ENCODE peak calls at places on chromosomes 3 and 15, in five cellular contexts. T is suprapubic skin, L is HCT116, A is heart left ventricle, C is ovary. P is an unnamed sample.

GRCh38 chr3:182807056-182807455 is 13.8 kb downstream of the ATP11B start:
- DNase-seq in A (no peak), L (no peak), C (no peak), T (no peak), P (no peak)

GRCh38 chr15:80662129-80662528 is 33.0 kb upstream of the ABHD17C start:
- DNase-seq in L (no peak), T (no peak), A (no peak), C (no peak), P (no peak)

GRCh38 chr3:63193647-63194046 is 84.5 kb upstream of the SYNPR start:
- DNase-seq in T (no peak), A (no peak), C (no peak), L (peak; percentile 3), P (no peak)

GRCh38 chr3:182618085-182618732 is 175.1 kb upstream of the ATP11B start:
- DNase-seq in T (no peak), A (no peak), L (no peak), C (no peak), P (no peak)

GRCh38 chr15:97692317-97693015 is 268.0 kb upstream of the ARRDC4 start:
- DNase-seq in C (no peak), A (peak; percentile 40), L (no peak), T (no peak), P (no peak)

GRCh38 chr15:100983221-100983620 is 64.1 kb downstream of the LRRK1 start:
- DNase-seq in T (no peak), C (no peak), A (no peak), L (no peak), P (no peak)

GRCh38 chr3:53776494-53777101 is 69.6 kb downstream of the CHDH start:
- DNase-seq in T (no peak), A (no peak), L (no peak), C (no peak), P (no peak)

GRCh38 chr3:36943601-36944000 is 1.3 kb downstream of the TRANK1 start:
- DNase-seq in C (no peak), T (no peak), A (no peak), L (no peak), P (no peak)

GRCh38 chr3:177150218-177150916 is 46.9 kb downstream of the TBL1XR1 start:
- DNase-seq in T (no peak), L (no peak), A (no peak), C (no peak), P (no peak)

GRCh38 chr3:71064976-71065763 is 518.4 kb downstream of the FOXP1 start:
- DNase-seq in C (peak; percentile 66), L (no peak), A (peak; percentile 73), T (peak; percentile 77), P (peak; percentile 30)

GRCh38 chr3:162602619-162603018 is 1106.0 kb downstream of the OTOL1 start:
- DNase-seq in T (no peak), L (no peak), A (no peak), C (no peak), P (no peak)

GRCh38 chr3:142152349-142152748 is 3.0 kb upstream of the TFDP2 start:
- DNase-seq in L (no peak), C (no peak), A (no peak), T (no peak), P (no peak)

GRCh38 chr15:76776969-76777368 is 128.2 kb downstream of the SCAPER start:
- DNase-seq in T (no peak), C (no peak), A (no peak), L (no peak), P (no peak)

DNA sequence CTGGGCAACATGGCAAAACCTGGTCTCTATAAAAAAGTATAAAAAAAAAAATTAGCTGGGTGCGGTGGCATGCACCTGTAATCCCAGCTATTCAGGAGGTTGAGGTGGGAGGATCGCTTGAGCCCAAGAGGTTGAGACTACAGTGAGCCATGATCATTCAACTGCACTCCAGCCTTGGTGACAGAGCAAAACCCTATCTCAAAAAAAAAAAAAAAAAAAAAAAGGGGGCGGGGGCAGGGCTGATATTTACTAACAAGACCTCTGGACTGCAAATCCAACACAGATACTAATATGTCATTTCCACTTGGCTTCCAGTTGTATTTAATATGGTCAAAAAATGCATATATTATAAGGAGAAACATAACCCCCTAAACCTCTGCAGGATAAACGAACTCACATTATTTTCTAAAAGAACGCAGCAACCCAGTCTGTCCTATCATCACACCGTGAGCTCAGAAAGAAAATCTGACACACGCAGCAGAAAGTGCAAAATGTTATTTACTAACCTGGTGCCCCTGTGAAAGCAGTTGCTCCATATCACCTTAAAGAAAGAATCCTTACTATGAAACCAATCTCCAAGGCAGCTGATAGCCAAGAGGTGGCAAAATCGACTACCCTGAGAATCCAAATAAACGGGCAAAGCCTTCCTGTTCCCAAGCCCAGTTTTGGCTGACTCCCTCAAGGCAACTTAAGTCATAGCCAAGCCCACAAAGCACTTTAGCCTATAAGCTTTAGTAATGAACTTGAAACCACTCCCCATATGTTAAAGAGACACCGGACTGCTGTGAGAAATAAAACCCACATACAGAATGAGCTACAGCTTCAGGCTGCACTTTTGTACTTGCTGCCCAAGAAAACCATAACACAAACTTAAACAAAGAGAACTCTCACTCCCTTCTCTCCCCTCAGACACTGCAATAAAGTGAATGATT is 39.3 kb downstream of the PLD1 start:
- DNase-seq in C (peak; percentile 54), T (no peak), A (peak; percentile 55), L (no peak), P (peak; percentile 67)
- TF ChIP-seq POLR2A in C (peak; percentile 71), T (no peak), A (peak; percentile 79), L (no peak), P (no peak)

DNA sequence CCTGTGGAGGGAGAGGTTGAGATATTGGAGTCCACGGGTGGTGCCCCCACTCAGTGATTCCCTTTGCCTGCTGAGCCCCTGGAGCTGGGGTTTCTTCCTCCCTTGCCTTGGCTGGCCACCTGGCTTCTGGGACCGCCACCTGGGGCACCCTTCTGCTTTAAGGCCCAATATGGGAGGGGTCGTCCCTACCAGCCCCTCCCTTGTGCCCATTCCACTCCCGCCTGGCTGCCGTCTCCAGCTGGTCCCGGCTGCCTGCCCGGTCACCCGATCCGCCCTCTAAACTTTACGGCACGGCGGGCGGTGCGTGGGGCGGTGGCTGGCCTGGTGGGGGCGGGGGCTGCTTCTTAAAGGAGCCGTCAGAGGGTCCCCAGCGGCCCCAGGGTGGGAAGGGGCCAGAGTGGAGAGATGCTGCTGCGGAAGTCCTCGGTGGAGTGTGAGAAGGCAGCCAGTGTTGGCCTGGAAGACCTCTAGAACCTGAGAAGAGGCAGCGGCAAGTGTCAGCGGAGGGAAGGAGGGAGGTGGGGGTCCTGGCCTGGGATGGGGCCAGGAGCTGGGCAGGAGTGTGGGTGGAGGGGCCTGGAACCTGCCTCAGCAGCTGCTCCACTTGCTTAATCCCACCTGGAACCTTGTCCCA is 1.6 kb upstream of the SEMA3B start:
- DNase-seq in T (no peak), L (no peak), C (peak; percentile 74), A (peak; percentile 81), P (no peak)
- TF ChIP-seq POLR2A in T (no peak), L (no peak), C (no peak), A (peak; percentile 44), P (peak; percentile 10)

GRCh38 chr15:89829616-89830440 is 15.2 kb upstream of the ANPEP start:
- DNase-seq in L (no peak), T (no peak), C (no peak), A (no peak), P (no peak)
- TF ChIP-seq POLR2A in L (no peak), T (no peak), C (no peak), A (no peak), P (no peak)

GRCh38 chr3:66500575-66501482 is at the start of gene LRIG1:
- DNase-seq in C (peak; percentile 100), A (peak; percentile 100), T (peak; percentile 99), L (peak; percentile 91), P (peak; percentile 94)
- TF ChIP-seq POLR2A in C (peak; percentile 61), A (peak; percentile 86), T (no peak), L (no peak), P (peak; percentile 72)

DNA sequence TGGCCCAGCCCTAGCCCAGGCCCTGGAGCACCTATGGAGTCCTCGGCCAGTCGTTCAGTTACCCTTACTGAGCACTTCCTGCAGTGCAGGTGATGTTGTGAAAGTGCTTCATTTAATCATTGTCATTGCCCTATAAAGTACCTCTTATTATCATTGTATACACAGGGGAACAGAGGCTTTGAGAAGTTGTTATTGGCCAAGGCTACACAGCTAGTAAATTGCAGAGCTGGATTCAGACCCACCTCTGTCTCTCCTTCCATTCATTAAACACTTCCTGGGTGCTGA is 9.8 kb downstream of the RPL32 start:
- DNase-seq in C (no peak), A (no peak), T (no peak), L (no peak), P (no peak)
- TF ChIP-seq POLR2A in C (no peak), A (no peak), T (no peak), L (no peak), P (no peak)

P was measured in H54.